ENCODE peak calls at places on chromosomes 1 and 21, in nine cellular contexts. K is central memory CD4-positive, alpha-beta T cell; U is activated CD4-positive, alpha-beta T cell treated with anti-CD3 and anti-CD28 coated beads, Interleukin-2, amount 10 ng/mL, durations not matched to agents 7 days and 5 days; F is AG20443; S is NCI-H1694 treated with DMSO at 0.1 percent for 48 hours; P is stomach; N is transverse colon; G is DMS 273 treated with DMSO at 0.1 percent for 48 hours; L is psoas muscle. W is an unnamed sample.

GRCh38 chr1:12056331-12056841 is 6.7 kb upstream of the TNFRSF8 start:
- DNase-seq in U (no peak), P (no peak), K (no peak), G (no peak), S (no peak), L (no peak), N (no peak), F (no peak), W (no peak)

GRCh38 chr1:50265790-50266314 is 157.1 kb downstream of the ELAVL4 start:
- DNase-seq in F (peak), S (no peak), U (no peak), N (no peak), P (no peak), L (peak), K (no peak), G (no peak), W (no peak)

GRCh38 chr1:116147972-116148371 is 36.8 kb downstream of the MAB21L3 start:
- DNase-seq in G (no peak), L (no peak), S (no peak), F (no peak), K (no peak), U (no peak), N (no peak), P (no peak), W (peak)

GRCh38 chr21:45440736-45441350 is 35.9 kb downstream of the COL18A1 start:
- DNase-seq in F (no peak), K (no peak), U (no peak), L (peak), P (no peak), S (no peak), N (no peak), G (no peak), W (no peak)

GRCh38 chr21:41706263-41706639 is 60.6 kb downstream of the RIPK4 start:
- DNase-seq in G (no peak), L (peak), N (peak), F (no peak), P (no peak), K (no peak), S (no peak), U (no peak), W (no peak)

GRCh38 chr1:186620951-186621350 is 59.3 kb downstream of the PTGS2 start:
- DNase-seq in K (no peak), L (no peak), G (no peak), U (peak), P (no peak), S (no peak), N (no peak), F (peak), W (no peak)

GRCh38 chr1:47439151-47440051 is 1.6 kb downstream of the FOXD2 start:
- DNase-seq in S (no peak), K (no peak), P (no peak), N (no peak), U (no peak), F (no peak), G (no peak), L (no peak), W (no peak)

GRCh38 chr1:25541889-25542658 is 1.3 kb upstream of the LDLRAP1 start:
- DNase-seq in P (no peak), F (no peak), S (no peak), K (no peak), G (no peak), N (no peak), U (no peak), L (peak), W (no peak)

GRCh38 chr1:228013322-228014234 is 6.8 kb downstream of the WNT3A start:
- DNase-seq in K (no peak), L (peak), U (no peak), P (peak), F (peak), G (no peak), N (no peak), S (no peak), W (peak)

GRCh38 chr1:52925571-52926005 is 1.5 kb upstream of the SCP2 start:
- DNase-seq in K (no peak), U (no peak), F (no peak), S (peak), P (no peak), N (no peak), L (no peak), G (no peak), W (no peak)

GRCh38 chr1:168341576-168341975 is 60.9 kb downstream of the TBX19 start:
- DNase-seq in G (no peak), P (no peak), K (no peak), L (no peak), N (no peak), F (peak), S (no peak), U (no peak), W (no peak)